ENCODE peak calls at places on chromosome 9, in five cellular contexts. I is glomerular endothelial cell, T is hippocampal formation, O is progenitor cell of endocrine pancreas, D is brain microvascular endothelial cell. U is an unnamed sample.
A peak's percentile ranks its signal among the peaks of the same experiment; 100 is the strongest.

GRCh38 chr9:7097040-7097715 is 339.4 kb downstream of the KDM4C start:
- DNase-seq in D (no peak), O (no peak), T (no peak), I (no peak), U (no peak)

GRCh38 chr9:68545033-68545705 is 4.5 kb upstream of the TMEM252 start:
- DNase-seq in I (no peak), T (no peak), D (no peak), O (no peak), U (no peak)

GRCh38 chr9:92978345-92978875 is 31.1 kb downstream of the FGD3 start:
- DNase-seq in T (no peak), D (no peak), O (no peak), I (no peak), U (no peak)

GRCh38 chr9:133690111-133690561 is 48.0 kb downstream of the SARDH start:
- DNase-seq in O (no peak), D (peak; percentile 37), I (no peak), T (no peak), U (no peak)

GRCh38 chr9:98378206-98379193 is 123.1 kb upstream of the TBC1D2 start:
- DNase-seq in O (no peak), D (no peak), T (no peak), I (no peak), U (no peak)

GRCh38 chr9:94866770-94867169 is 140.3 kb downstream of the AOPEP start:
- DNase-seq in D (no peak), I (no peak), O (no peak), T (no peak), U (no peak)

GRCh38 chr9:121651295-121652036 is at the start of gene DAB2IP:
- DNase-seq in D (no peak), O (peak; percentile 63), I (no peak), T (peak; percentile 71), U (no peak)

GRCh38 chr9:18601026-18601425 is 127.1 kb downstream of the ADAMTSL1 start:
- DNase-seq in T (no peak), D (no peak), I (no peak), O (no peak), U (no peak)

GRCh38 chr9:98781588-98782383 is 14.6 kb downstream of the ANKS6 start:
- DNase-seq in O (no peak), I (no peak), D (no peak), T (no peak), U (no peak)

GRCh38 chr9:99753436-99753835 is 68.2 kb upstream of the NR4A3 start:
- DNase-seq in I (no peak), D (no peak), O (no peak), T (no peak), U (no peak)

GRCh38 chr9:18668944-18669343 is 195.0 kb downstream of the ADAMTSL1 start:
- DNase-seq in D (no peak), I (no peak), O (no peak), T (no peak), U (peak; percentile 61)

GRCh38 chr9:21761309-21761901 is 41.0 kb upstream of the MTAP start:
- DNase-seq in T (no peak), O (no peak), D (no peak), I (no peak), U (no peak)

GRCh38 chr9:107214915-107215314 is 68.2 kb upstream of the RAD23B start:
- DNase-seq in D (no peak), O (no peak), I (no peak), T (no peak), U (no peak)

GRCh38 chr9:130368631-130369103 is 76.1 kb upstream of the ASS1 start:
- DNase-seq in O (no peak), D (no peak), I (no peak), T (no peak), U (no peak)

GRCh38 chr9:107650321-107650720 is 160.8 kb upstream of the KLF4 start:
- DNase-seq in O (no peak), T (no peak), I (no peak), D (peak; percentile 70), U (no peak)

GRCh38 chr9:89522261-89522978 is 24.5 kb upstream of the SEMA4D start:
- DNase-seq in T (no peak), O (no peak), D (no peak), I (no peak), U (no peak)

GRCh38 chr9:114153761-114154596 is 1.4 kb upstream of the COL27A1 start:
- DNase-seq in D (no peak), T (no peak), O (peak; percentile 59), I (no peak), U (no peak)

GRCh38 chr9:132268725-132269352 is 85.9 kb downstream of the SETX start:
- DNase-seq in T (peak; percentile 78), I (peak; percentile 41), D (peak; percentile 67), O (peak; percentile 59), U (peak; percentile 59)

GRCh38 chr9:112500842-112501241 is 14.2 kb downstream of the KIAA1958 start:
- DNase-seq in I (no peak), D (no peak), T (no peak), O (no peak), U (no peak)

GRCh38 chr9:131826053-131826452 is 86.2 kb upstream of the RAPGEF1 start:
- DNase-seq in O (no peak), I (no peak), D (no peak), T (no peak), U (no peak)

GRCh38 chr9:72193478-72193881 is 44.2 kb downstream of the GDA start:
- DNase-seq in D (no peak), O (no peak), I (no peak), T (no peak), U (no peak)

GRCh38 chr9:132531187-132531586 is 51.2 kb upstream of the BARHL1 start:
- DNase-seq in O (no peak), T (no peak), D (no peak), I (no peak), U (no peak)

U was measured in H4.